ENCODE peak calls at places on chromosomes 4 and X, in four cellular contexts. D, P, E and C are unnamed samples.

GRCh38 chrX:128754130-128754529 is 701.9 kb upstream of the ACTRT1 start:
- DNase-seq in E (no peak), P (no peak), D (no peak), C (no peak)

GRCh38 chr4:5399790-5400421 is 308.5 kb downstream of the EVC2 start:
- DNase-seq in E (peak; percentile 19), D (peak; percentile 63), P (no peak), C (peak; percentile 64)

GRCh38 chr4:162803378-162803777 is 363.3 kb downstream of the NAF1 start:
- DNase-seq in P (no peak), E (no peak), D (no peak), C (no peak)

GRCh38 chr4:139247241-139247640 is 32.8 kb downstream of the MGARP start:
- DNase-seq in E (no peak), P (no peak), D (no peak), C (peak; percentile 46)

GRCh38 chr4:17336524-17336941 is 175.4 kb downstream of the QDPR start:
- DNase-seq in D (no peak), P (no peak), E (peak; percentile 24), C (no peak)

GRCh38 chrX:54786972-54787371 is 11.1 kb downstream of the ITIH6 start:
- DNase-seq in D (no peak), E (no peak), P (no peak), C (no peak)

GRCh38 chrX:8726031-8726652 is 5.8 kb downstream of the ANOS1 start:
- DNase-seq in P (no peak), D (no peak), E (no peak), C (peak; percentile 8)

GRCh38 chr4:53916431-53916889 is 147.9 kb downstream of the CHIC2 start:
- DNase-seq in D (no peak), E (peak; percentile 52), P (no peak), C (peak; percentile 58)

GRCh38 chrX:129996120-129996519 is 13.7 kb downstream of the BCORL1 start:
- DNase-seq in D (peak; percentile 32), E (no peak), P (peak; percentile 12), C (peak; percentile 51)

GRCh38 chr4:108168672-108169562 is at the start of gene LEF1:
- DNase-seq in D (peak; percentile 74), E (no peak), P (no peak), C (peak; percentile 47)

GRCh38 chrX:47587091-47587891 is 5.1 kb downstream of the TIMP1 start:
- DNase-seq in P (no peak), D (no peak), E (no peak), C (no peak)

GRCh38 chr4:105944535-105944934 is 49.3 kb downstream of the NPNT start:
- DNase-seq in E (peak; percentile 78), D (no peak), P (peak; percentile 94), C (peak; percentile 78)

GRCh38 chr4:107853444-107854325 is 29.0 kb downstream of the SGMS2 start:
- DNase-seq in E (no peak), P (no peak), D (no peak), C (peak; percentile 88)

GRCh38 chr4:109701566-109702399 is 1.5 kb downstream of the CASP6 start:
- DNase-seq in D (peak; percentile 24), P (no peak), E (no peak), C (peak; percentile 15)

GRCh38 chr4:146155152-146155724 is 20.3 kb upstream of the LSM6 start:
- DNase-seq in D (no peak), P (no peak), E (no peak), C (no peak)

GRCh38 chr4:52914051-52914605 is 52.0 kb downstream of the RASL11B start:
- DNase-seq in E (no peak), D (no peak), P (no peak), C (peak; percentile 72)

GRCh38 chrX:47264507-47265173 is 31.8 kb downstream of the USP11 start:
- DNase-seq in P (no peak), E (no peak), D (peak; percentile 25), C (peak; percentile 62)

GRCh38 chr4:87399954-87400353 is 9.0 kb upstream of the HSD17B11 start:
- DNase-seq in E (no peak), D (no peak), P (no peak), C (no peak)

GRCh38 chrX:2311483-2311882 is 189.3 kb downstream of the DHRSX start:
- DNase-seq in E (no peak), D (no peak), P (no peak), C (no peak)

GRCh38 chr4:82901129-82901718 is 689 bp downstream of the THAP9 start:
- DNase-seq in P (no peak), E (no peak), D (no peak), C (no peak)

GRCh38 chrX:104318330-104319009 is 63.7 kb upstream of the ESX1 start:
- DNase-seq in D (no peak), P (no peak), E (peak; percentile 31), C (peak; percentile 30)

GRCh38 chr4:1510931-1511330 is 104.7 kb upstream of the NKX1-1 start:
- DNase-seq in D (no peak), E (no peak), P (no peak), C (no peak)

GRCh38 chr4:133062851-133063250 is 86.2 kb upstream of the PCDH10 start:
- DNase-seq in D (no peak), P (no peak), E (no peak), C (no peak)

GRCh38 chr4:10354225-10354624 is 103.0 kb downstream of the ZNF518B start:
- DNase-seq in D (no peak), E (no peak), P (no peak), C (no peak)

GRCh38 chr4:146488495-146489174 is 33.1 kb downstream of the SLC10A7 start:
- DNase-seq in D (no peak), E (peak; percentile 86), P (no peak), C (peak; percentile 73)

GRCh38 chrX:130994671-130995070 is 63.5 kb upstream of the ARHGAP36 start:
- DNase-seq in D (peak; percentile 25), E (no peak), P (no peak), C (peak; percentile 12)

GRCh38 chr4:156476359-156476758 is 495.2 kb downstream of the PDGFC start:
- DNase-seq in D (no peak), E (peak; percentile 95), P (peak; percentile 96), C (peak; percentile 97)

GRCh38 chr4:8834681-8835220 is 36.9 kb downstream of the HMX1 start:
- DNase-seq in P (no peak), D (no peak), E (no peak), C (no peak)

GRCh38 chr4:185587444-185588161 is 52.3 kb upstream of the PDLIM3 start:
- DNase-seq in E (no peak), D (no peak), P (no peak), C (peak; percentile 23)

GRCh38 chrX:41723305-41723704 is 676 bp upstream of the GPR82 start:
- DNase-seq in E (no peak), P (no peak), D (no peak), C (peak; percentile 19)

GRCh38 chr4:40564004-40564403 is 65.7 kb downstream of the RBM47 start:
- DNase-seq in P (no peak), D (no peak), E (no peak), C (no peak)

DNA sequence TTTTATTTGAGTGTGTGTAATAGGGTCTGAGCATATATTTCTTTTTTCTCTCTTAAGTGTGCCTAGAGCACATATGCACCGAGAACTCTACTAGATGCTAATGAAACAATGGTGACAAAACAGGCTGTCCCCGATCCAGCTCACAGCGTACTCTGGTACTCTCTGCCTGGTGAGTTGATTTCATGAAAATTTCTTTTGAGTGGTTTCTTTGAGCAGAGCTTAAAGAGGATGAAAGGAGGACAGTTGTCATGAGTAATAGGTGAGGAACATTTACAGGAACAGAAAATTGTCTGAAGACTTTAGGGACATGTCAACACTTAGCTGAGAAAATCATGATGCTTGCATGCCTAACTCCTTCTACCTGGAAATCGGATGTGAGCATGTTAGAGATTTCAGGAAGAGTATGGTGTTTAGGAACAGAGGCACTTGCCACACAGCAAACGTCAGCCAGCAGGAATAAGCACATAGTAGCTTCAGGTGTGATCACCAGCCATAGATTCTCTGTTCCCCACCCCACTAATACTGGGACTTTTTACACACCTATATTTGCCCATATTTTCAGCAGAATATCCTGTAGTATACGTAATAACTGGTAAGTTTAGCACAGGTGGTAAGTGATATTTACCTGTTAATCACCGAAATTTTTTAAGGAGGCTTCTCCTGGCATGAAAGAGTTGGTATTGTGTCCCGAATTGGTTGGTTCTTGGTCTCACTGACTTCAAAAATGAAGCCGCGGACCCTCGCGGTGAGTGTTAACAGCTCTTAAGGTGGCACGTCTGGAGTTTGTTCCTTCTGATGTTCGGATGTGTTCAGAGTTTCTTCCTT is 111.1 kb downstream of the ZNF330 start:
- DNase-seq in E (no peak), P (no peak), D (no peak), C (no peak)
- H3K4me3 ChIP-seq in E (no peak overlapping the region), P (no peak overlapping the region), D (peak overlapping the region; percentile 50), C (no peak overlapping the region)

GRCh38 chr4:179625391-179625790 is 2183.2 kb upstream of the AGA start:
- DNase-seq in D (no peak), E (peak; percentile 58), P (peak; percentile 9), C (peak; percentile 22)
- TF ChIP-seq CTCF in D (no peak), E (peak; percentile 52), P (no peak), C (no peak)

GRCh38 chr4:24780936-24781538 is 14.3 kb upstream of the SOD3 start:
- DNase-seq in E (no peak), D (no peak), P (no peak), C (no peak)
- H3K4me3 ChIP-seq in E (no peak overlapping the region), D (no peak overlapping the region), P (no peak overlapping the region), C (no peak overlapping the region)

DNA sequence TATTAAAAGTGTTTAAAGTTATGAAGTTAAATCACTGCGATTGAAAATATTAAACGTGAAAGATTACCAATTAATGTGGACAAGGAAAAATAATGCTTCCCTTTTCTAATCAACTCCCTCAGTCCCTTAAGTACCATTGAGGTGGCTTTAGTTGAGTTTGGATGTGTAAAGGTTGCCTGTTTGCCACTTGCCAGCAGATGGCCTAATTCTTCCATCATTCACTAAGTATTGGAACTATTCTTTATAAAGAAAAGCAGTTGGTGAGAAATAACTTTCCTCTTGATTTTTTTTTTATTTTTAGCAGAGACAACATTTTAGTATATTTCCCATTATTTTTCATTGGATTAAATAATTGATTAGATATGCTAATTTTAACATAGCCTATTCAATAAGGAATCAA is 295.9 kb upstream of the TACR3 start:
- DNase-seq in D (no peak), E (no peak), P (no peak), C (peak; percentile 1)
- TF ChIP-seq CTCF in D (no peak), E (peak; percentile 36), P (no peak), C (peak; percentile 4)

DNA sequence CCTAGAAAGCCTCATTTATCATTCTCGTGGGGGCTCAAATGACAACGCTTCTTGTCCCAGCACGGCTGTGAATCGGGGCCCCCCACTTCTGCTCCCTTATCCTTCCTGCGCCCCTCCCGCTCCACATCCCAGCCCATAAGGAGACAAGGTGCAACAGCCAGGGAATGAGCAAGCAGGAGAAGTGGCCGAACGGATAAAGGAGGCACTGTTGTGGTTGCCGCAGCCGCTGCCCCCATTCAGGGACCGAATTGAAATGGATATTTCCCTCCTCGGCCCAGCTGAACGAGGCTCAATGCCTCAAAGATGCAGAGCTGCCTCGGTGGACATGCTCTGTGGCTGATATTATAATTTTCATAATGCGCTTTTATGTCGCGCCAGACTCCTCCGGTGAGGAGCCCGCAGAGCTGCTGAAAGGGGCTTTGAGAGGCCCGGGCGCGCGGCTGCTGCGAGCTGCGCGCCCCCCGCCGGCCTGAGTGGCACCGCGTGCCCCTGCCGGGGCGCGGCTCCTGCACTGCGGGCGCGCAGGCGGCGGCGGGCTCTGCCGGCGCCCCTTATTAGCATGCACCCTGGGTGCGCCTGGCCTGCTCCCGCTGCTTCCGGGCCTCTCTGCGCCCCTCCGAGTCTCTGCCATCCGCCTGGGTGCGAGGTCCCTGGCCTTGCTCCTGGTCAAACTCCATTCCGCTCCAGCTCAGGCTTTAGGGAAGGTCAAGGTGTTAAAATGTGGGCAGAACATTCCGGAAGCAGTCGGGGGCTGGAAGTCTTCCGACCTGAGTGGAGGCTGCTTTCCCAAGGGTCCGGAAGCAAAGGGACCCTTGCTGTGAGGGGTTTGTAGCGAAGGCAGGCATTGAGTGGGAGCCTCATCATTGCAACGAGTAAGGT is 68.2 kb upstream of the TMEM33 start:
- DNase-seq in E (no peak), D (no peak), P (no peak), C (no peak)
- H3K4me3 ChIP-seq in E (no peak overlapping the region), D (no peak overlapping the region), P (no peak overlapping the region), C (no peak overlapping the region)

GRCh38 chr4:154314248-154314647 is 177.4 kb downstream of the DCHS2 start:
- DNase-seq in D (no peak), P (no peak), E (peak; percentile 9), C (peak; percentile 61)
- TF ChIP-seq CTCF in D (peak; percentile 34), P (peak; percentile 4), E (peak; percentile 36), C (peak; percentile 52)